ENCODE peak calls at places on chromosomes 1 and 21, in four cellular contexts. One of them, this sample, is unnamed. For H3K4me1 and H3K36me3, the result is how much of the 10 kb centered on the place peaks cover.

GRCh38 chr1:19260211-19261138 is 8.9 kb downstream of the MRTO4 start:
- DNase-seq in heart left ventricle: no peak
- DNase-seq in transverse colon: peak
- DNase-seq in GM23248: peak
- DNase-seq in this sample: no peak

GRCh38 chr1:155961937-155962336 is 16.4 kb downstream of the ARHGEF2 start:
- DNase-seq in heart left ventricle: peak
- DNase-seq in transverse colon: peak
- DNase-seq in GM23248: peak
- DNase-seq in this sample: no peak

GRCh38 chr1:153220606-153221303 is 3.4 kb downstream of the PRR9 start:
- DNase-seq in heart left ventricle: no peak
- DNase-seq in transverse colon: no peak
- DNase-seq in GM23248: no peak
- DNase-seq in this sample: no peak

GRCh38 chr1:26828352-26829093 is 2.0 kb downstream of the ZDHHC18 start:
- DNase-seq in heart left ventricle: no peak
- DNase-seq in transverse colon: peak
- DNase-seq in GM23248: no peak
- DNase-seq in this sample: peak

GRCh38 chr1:36133484-36133883 is 8.5 kb upstream of the COL8A2 start:
- DNase-seq in heart left ventricle: peak
- DNase-seq in transverse colon: peak
- DNase-seq in GM23248: peak
- DNase-seq in this sample: no peak

GRCh38 chr1:150182233-150182632 is 32.5 kb downstream of the PLEKHO1 start:
- DNase-seq in heart left ventricle: no peak
- DNase-seq in transverse colon: no peak
- DNase-seq in GM23248: no peak
- DNase-seq in this sample: no peak

GRCh38 chr1:48674641-48675040 is 102.0 kb downstream of the BEND5 start:
- DNase-seq in heart left ventricle: no peak
- DNase-seq in transverse colon: no peak
- DNase-seq in GM23248: peak
- DNase-seq in this sample: no peak

GRCh38 chr1:168291222-168291824 is 10.6 kb downstream of the TBX19 start:
- DNase-seq in heart left ventricle: no peak
- DNase-seq in transverse colon: no peak
- DNase-seq in GM23248: no peak
- DNase-seq in this sample: no peak

GRCh38 chr21:44710756-44711326 is 531 bp downstream of the TSPEAR start:
- DNase-seq in heart left ventricle: no peak
- DNase-seq in transverse colon: no peak
- DNase-seq in GM23248: no peak
- DNase-seq in this sample: no peak

GRCh38 chr1:39130297-39130696 is 74.2 kb upstream of the MACF1 start:
- DNase-seq in heart left ventricle: no peak
- DNase-seq in transverse colon: no peak
- DNase-seq in GM23248: peak
- DNase-seq in this sample: no peak

GRCh38 chr1:56777972-56778371 is 41.2 kb downstream of the FYB2 start:
- DNase-seq in heart left ventricle: no peak
- DNase-seq in transverse colon: no peak
- DNase-seq in GM23248: no peak
- DNase-seq in this sample: no peak

GRCh38 chr1:226975909-226976670 is 36.0 kb downstream of the COQ8A start:
- DNase-seq in heart left ventricle: no peak
- DNase-seq in transverse colon: no peak
- DNase-seq in GM23248: no peak
- DNase-seq in this sample: no peak
- H3K4me1 ChIP-seq in heart left ventricle: half or more
- H3K4me1 ChIP-seq in transverse colon: under half
- H3K4me1 ChIP-seq in GM23248: under half
- H3K4me1 ChIP-seq in this sample: under half

GRCh38 chr1:157499516-157499915 is 52.8 kb downstream of the FCRL5 start:
- DNase-seq in heart left ventricle: no peak
- DNase-seq in transverse colon: no peak
- DNase-seq in GM23248: no peak
- DNase-seq in this sample: no peak
- H3K4me3 ChIP-seq in heart left ventricle: no peak
- H3K4me3 ChIP-seq in transverse colon: no peak
- H3K4me3 ChIP-seq in GM23248: no peak
- H3K4me3 ChIP-seq in this sample: no peak

GRCh38 chr1:90836345-90836679 is 119.2 kb upstream of the BARHL2 start:
- DNase-seq in heart left ventricle: no peak
- DNase-seq in transverse colon: no peak
- DNase-seq in GM23248: no peak
- DNase-seq in this sample: no peak
- H3K36me3 ChIP-seq in heart left ventricle: under half
- H3K36me3 ChIP-seq in transverse colon: under half
- H3K36me3 ChIP-seq in GM23248: under half
- H3K36me3 ChIP-seq in this sample: under half

DNA sequence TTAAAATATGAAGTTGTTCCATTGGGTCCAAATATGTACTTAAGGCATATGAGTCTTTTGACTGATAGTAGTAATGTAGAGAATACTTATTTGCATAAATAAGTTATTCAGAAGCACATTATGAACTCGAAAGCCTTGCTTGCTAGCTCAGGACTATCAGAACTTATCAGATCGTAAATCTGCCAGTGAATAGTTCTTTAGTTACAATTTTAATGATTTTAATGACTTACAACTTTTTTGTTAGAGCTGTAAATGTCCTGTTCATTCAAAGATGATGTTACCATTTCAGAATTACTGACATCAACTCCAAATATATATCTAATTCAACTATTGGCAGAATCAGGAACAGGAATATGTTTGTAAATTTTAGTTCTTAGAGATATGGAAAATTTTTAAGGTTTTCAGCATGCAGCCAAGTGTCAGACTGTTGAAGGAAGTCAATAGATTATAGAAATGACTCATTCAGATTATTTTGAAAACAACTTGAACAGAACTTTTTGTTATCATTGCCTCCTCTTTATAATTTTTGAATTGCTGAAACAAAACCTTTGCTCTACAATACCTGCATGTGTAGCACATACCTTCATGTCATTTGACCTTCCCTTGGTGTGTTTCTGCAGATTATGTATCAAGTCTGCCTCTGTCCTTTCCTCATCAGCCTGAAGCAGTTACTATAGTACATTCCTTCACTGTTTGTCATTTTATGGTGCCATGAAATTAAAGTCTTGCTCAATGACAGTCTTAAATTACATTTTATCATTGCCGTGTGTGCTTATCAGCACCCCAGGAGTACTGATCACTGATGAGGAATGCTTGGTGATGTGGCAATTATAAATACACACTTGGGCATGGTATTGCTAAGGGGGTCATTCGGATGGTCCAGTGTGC is 44.9 kb downstream of the LRRC8D start:
- DNase-seq in heart left ventricle: no peak
- DNase-seq in transverse colon: no peak
- DNase-seq in GM23248: peak
- DNase-seq in this sample: no peak
- H3K4me1 ChIP-seq in heart left ventricle: under half
- H3K4me1 ChIP-seq in transverse colon: under half
- H3K4me1 ChIP-seq in GM23248: under half
- H3K4me1 ChIP-seq in this sample: under half

DNA sequence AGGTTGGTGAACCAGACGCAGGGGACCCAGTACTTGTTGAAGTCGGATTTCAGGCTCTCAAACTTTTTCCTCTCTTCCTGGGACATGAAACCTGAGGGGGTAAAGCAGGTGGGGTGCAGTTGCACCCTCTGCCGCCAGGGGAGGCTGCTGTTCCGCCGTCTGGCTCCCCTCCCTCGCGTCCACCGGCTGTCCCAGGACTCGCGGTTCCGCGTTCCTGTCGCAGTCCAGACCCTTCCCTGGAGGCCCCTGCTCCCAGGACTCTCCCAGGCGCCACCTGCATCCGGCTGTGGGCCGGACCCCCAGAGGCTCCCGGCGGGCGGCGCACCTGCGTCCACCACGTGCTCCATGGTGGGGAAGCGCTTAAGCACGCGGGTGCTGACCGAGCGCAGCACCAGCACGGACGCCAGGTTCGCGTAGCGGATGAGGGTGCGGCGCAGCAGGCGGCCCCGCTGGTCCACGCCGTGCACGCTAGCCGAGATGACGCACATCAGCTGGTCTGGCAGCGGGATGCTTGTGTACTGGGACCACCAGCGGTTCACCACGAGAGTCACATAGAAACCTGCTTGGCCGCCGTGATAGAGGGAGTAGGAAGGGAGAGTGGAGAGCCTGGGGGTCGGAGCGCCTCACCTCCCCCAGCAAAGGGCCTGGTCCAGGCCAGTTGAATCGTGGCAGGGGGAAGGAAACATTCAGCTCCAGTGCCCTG is 1.7 kb downstream of the BEST4 start:
- DNase-seq in heart left ventricle: peak
- DNase-seq in transverse colon: peak
- DNase-seq in GM23248: peak
- DNase-seq in this sample: peak
- H3K4me3 ChIP-seq in heart left ventricle: peak
- H3K4me3 ChIP-seq in transverse colon: peak
- H3K4me3 ChIP-seq in GM23248: peak
- H3K4me3 ChIP-seq in this sample: peak

GRCh38 chr1:234838182-234838581 is 228.2 kb upstream of the IRF2BP2 start:
- DNase-seq in heart left ventricle: no peak
- DNase-seq in transverse colon: no peak
- DNase-seq in GM23248: no peak
- DNase-seq in this sample: no peak
- H3K36me3 ChIP-seq in heart left ventricle: under half
- H3K36me3 ChIP-seq in transverse colon: under half
- H3K36me3 ChIP-seq in GM23248: under half
- H3K36me3 ChIP-seq in this sample: under half

GRCh38 chr1:184822267-184822666 is 67.6 kb upstream of the EDEM3 start:
- DNase-seq in heart left ventricle: no peak
- DNase-seq in transverse colon: no peak
- DNase-seq in GM23248: no peak
- DNase-seq in this sample: no peak

GRCh38 chr1:184823080-184823479 is 68.4 kb upstream of the EDEM3 start:
- DNase-seq in heart left ventricle: no peak
- DNase-seq in transverse colon: no peak
- DNase-seq in GM23248: no peak
- DNase-seq in this sample: no peak

GRCh38 chr1:184826001-184826400 is 71.3 kb upstream of the EDEM3 start:
- DNase-seq in heart left ventricle: no peak
- DNase-seq in transverse colon: no peak
- DNase-seq in GM23248: no peak
- DNase-seq in this sample: no peak

GRCh38 chr1:184825571-184825970 is 70.9 kb upstream of the EDEM3 start:
- DNase-seq in heart left ventricle: no peak
- DNase-seq in transverse colon: no peak
- DNase-seq in GM23248: no peak
- DNase-seq in this sample: no peak

DNA sequence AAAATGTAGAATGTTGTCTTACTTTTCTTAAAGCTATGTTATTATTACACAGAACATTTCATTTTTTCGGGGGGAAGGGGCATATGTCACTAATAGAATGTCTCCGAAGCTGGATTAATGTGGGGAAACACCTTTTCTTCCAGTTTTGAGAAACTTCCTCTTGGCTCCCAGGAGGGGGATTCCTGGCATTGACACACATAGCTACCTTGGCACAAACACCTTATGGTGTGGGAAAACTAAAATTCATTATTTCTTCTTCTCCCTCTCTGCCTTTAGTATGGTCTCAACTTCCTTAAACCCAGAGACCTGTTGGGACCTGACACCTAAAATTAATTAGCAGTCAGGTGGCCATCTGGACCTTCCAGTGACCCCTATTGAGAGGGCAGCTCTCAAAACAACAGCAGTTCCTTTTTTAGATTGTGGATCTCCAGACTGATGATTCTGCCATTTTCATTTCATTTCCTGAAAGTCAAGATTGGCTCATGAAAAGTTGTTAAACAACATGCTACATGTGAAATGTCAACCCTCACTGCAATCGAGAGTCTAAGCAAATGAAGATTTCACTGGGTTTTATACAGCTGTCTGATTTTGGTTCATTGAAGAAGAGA is 70.2 kb upstream of the EDEM3 start:
- DNase-seq in heart left ventricle: no peak
- DNase-seq in transverse colon: no peak
- DNase-seq in GM23248: no peak
- DNase-seq in this sample: no peak
- H3K4me1 ChIP-seq in heart left ventricle: half or more
- H3K4me1 ChIP-seq in transverse colon: under half
- H3K4me1 ChIP-seq in GM23248: under half
- H3K4me1 ChIP-seq in this sample: under half

GRCh38 chr1:229230136-229230892 is 40.6 kb upstream of the RAB4A start:
- DNase-seq in heart left ventricle: no peak
- DNase-seq in transverse colon: no peak
- DNase-seq in GM23248: no peak
- DNase-seq in this sample: no peak

GRCh38 chr1:229229721-229230135 is 41.2 kb upstream of the RAB4A start:
- DNase-seq in heart left ventricle: peak
- DNase-seq in transverse colon: peak
- DNase-seq in GM23248: peak
- DNase-seq in this sample: no peak

GRCh38 chr1:229229137-229229720 is 41.7 kb upstream of the RAB4A start:
- DNase-seq in heart left ventricle: no peak
- DNase-seq in transverse colon: no peak
- DNase-seq in GM23248: peak
- DNase-seq in this sample: no peak

GRCh38 chr1:229231754-229232119 is 39.2 kb upstream of the RAB4A start:
- DNase-seq in heart left ventricle: no peak
- DNase-seq in transverse colon: no peak
- DNase-seq in GM23248: no peak
- DNase-seq in this sample: no peak

GRCh38 chr1:229230893-229231753 is 39.8 kb upstream of the RAB4A start:
- DNase-seq in heart left ventricle: no peak
- DNase-seq in transverse colon: no peak
- DNase-seq in GM23248: no peak
- DNase-seq in this sample: no peak
- H3K4me3 ChIP-seq in heart left ventricle: no peak
- H3K4me3 ChIP-seq in transverse colon: no peak
- H3K4me3 ChIP-seq in GM23248: no peak
- H3K4me3 ChIP-seq in this sample: no peak

DNA sequence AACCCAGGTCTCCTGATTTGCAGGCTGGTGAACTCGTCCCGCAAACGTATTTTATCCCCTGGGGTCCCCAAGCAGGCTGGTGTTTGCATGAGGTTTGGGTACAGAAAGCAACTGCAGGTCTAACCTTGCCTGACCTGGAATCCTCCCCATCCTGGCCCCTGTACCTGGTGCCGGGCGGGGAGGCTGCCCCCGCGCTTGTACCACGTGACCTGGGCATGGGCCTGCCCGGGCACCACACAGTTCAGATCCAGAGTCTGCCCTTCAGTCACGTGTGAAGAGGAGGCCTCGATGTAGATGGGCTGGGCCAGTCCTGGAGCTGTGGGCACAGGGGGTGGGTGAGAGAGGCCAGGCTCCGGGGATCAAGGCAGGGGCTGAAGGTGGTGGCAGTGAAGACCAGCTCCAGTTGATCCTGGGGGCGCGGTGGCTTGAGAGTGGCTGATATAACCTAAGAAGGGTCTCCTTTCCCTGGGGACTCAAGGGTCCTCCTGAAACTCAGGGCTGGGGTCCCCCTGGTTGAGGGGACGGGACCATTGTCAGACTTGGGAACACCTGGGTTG is 30.6 kb downstream of the LDLRAD2 start:
- DNase-seq in heart left ventricle: no peak
- DNase-seq in transverse colon: no peak
- DNase-seq in GM23248: no peak
- DNase-seq in this sample: no peak
- H3K36me3 ChIP-seq in heart left ventricle: half or more
- H3K36me3 ChIP-seq in transverse colon: under half
- H3K36me3 ChIP-seq in GM23248: half or more
- H3K36me3 ChIP-seq in this sample: under half

This sample was measured in CD8-positive, alpha-beta memory T cell.